ENCODE peak calls at places on chromosomes 5 and 9, in nine cellular contexts. S is ovary, W is psoas muscle, P is WTC11, Z is H1, I is epithelial cell of esophagus, C is fibroblast of pulmonary artery, H is choroid plexus epithelial cell, X is HFFc6. G is an unnamed sample.

GRCh38 chr9:116450378-116451139 is 236.5 kb upstream of the TRIM32 start:
- DNase-seq in S (no peak), W (no peak), P (no peak), Z (no peak), I (peak; percentile 14), C (peak; percentile 88), H (peak; percentile 90), X (peak; percentile 11), G (peak; percentile 25)

GRCh38 chr5:65184780-65185179 is 296.9 kb downstream of the ADAMTS6 start:
- DNase-seq in S (no peak), W (no peak), P (no peak), Z (no peak), I (no peak), C (no peak), H (peak; percentile 71), X (no peak), G (no peak)

GRCh38 chr9:6055213-6055612 is 39.8 kb upstream of the RANBP6 start:
- DNase-seq in S (peak; percentile 42), W (no peak), P (peak; percentile 30), Z (no peak), I (peak; percentile 98), C (peak; percentile 99), H (peak; percentile 98), X (peak; percentile 81), G (peak; percentile 24)

GRCh38 chr5:155794801-155795200 is 532.2 kb upstream of the SGCD start:
- DNase-seq in S (no peak), W (no peak), P (no peak), Z (no peak), I (peak; percentile 25), C (peak; percentile 2), H (peak; percentile 2), X (no peak), G (no peak)

GRCh38 chr9:126379661-126380365 is 53.2 kb downstream of the MVB12B start:
- DNase-seq in S (no peak), W (no peak), P (no peak), Z (no peak), I (peak; percentile 82), C (no peak), H (no peak), X (peak; percentile 8), G (no peak)

GRCh38 chr9:91905958-91906585 is 44.0 kb downstream of the ROR2 start:
- DNase-seq in S (no peak), W (no peak), P (no peak), Z (no peak), I (no peak), C (no peak), H (no peak), X (no peak), G (peak; percentile 54)

GRCh38 chr5:16774806-16775205 is 158.0 kb upstream of the RETREG1 start:
- DNase-seq in S (no peak), W (no peak), P (no peak), Z (no peak), I (no peak), C (no peak), H (peak; percentile 77), X (no peak), G (no peak)

GRCh38 chr5:139655727-139656271 is 7.7 kb downstream of the CXXC5 start:
- DNase-seq in S (no peak), W (peak; percentile 57), P (no peak), Z (no peak), I (no peak), C (no peak), H (peak; percentile 66), X (peak; percentile 37), G (no peak)

GRCh38 chr9:110041452-110041851 is 166.5 kb downstream of the C9orf152 start:
- DNase-seq in S (no peak), W (no peak), P (no peak), Z (peak; percentile 4), I (no peak), C (no peak), H (no peak), X (no peak), G (no peak)

GRCh38 chr9:99778308-99778707 is 43.4 kb upstream of the NR4A3 start:
- DNase-seq in S (no peak), W (no peak), P (no peak), Z (no peak), I (peak; percentile 84), C (peak; percentile 50), H (peak; percentile 94), X (peak; percentile 76), G (no peak)

GRCh38 chr9:119689879-119690278 is 320.6 kb upstream of the BRINP1 start:
- DNase-seq in S (no peak), W (no peak), P (peak; percentile 22), Z (no peak), I (peak; percentile 4), C (no peak), H (no peak), X (no peak), G (no peak)

GRCh38 chr9:117706421-117707150 is 2.4 kb downstream of the TLR4 start:
- DNase-seq in S (no peak), W (no peak), P (no peak), Z (no peak), I (no peak), C (peak; percentile 28), H (peak; percentile 43), X (peak; percentile 49), G (no peak)

GRCh38 chr5:15522141-15522540 is 22.2 kb downstream of the FBXL7 start:
- DNase-seq in S (no peak), W (no peak), P (no peak), Z (no peak), I (no peak), C (no peak), H (no peak), X (no peak), G (no peak)

GRCh38 chr9:22446589-22446949 is at the start of gene DMRTA1:
- DNase-seq in S (peak; percentile 58), W (peak; percentile 82), P (peak; percentile 81), Z (no peak), I (peak; percentile 89), C (peak; percentile 59), H (peak; percentile 81), X (no peak), G (peak; percentile 33)

DNA sequence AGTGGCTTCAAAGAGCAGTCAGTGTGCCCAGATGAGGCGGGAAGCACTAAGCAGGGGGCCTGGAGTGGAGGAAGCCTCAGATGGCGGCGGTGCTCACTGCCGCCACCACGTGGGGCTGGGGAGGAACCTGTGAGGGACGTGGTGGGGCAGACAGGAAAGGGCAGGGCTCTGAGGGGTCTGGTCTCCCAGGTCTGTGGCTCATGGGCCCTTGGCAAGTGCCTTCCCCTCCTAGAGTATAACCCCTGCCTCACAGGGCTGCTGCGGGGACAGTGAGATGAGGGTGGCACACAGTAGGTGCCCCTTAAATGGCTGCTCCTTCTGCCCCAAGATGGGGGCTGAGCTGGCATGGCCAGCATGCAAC is 26.6 kb downstream of the NR5A1 start:
- DNase-seq in S (no peak), W (no peak), P (peak; percentile 73), Z (peak; percentile 80), I (peak; percentile 37), C (peak; percentile 9), H (peak; percentile 44), X (no peak), G (peak; percentile 86)
- TF ChIP-seq CTCF in S (no peak), W (no peak), P (peak; percentile 27), Z (no peak), I (peak; percentile 48), C (peak; percentile 31), H (peak; percentile 63), X (peak; percentile 65), G (peak; percentile 45)

GRCh38 chr5:133546500-133546899 is 65.8 kb downstream of the FSTL4 start:
- DNase-seq in S (no peak), W (no peak), P (no peak), Z (no peak), I (no peak), C (no peak), H (no peak), X (no peak), G (no peak)
- TF ChIP-seq CTCF in S (no peak), W (no peak), P (no peak), Z (no peak), I (no peak), C (no peak), H (no peak), X (no peak), G (no peak)

DNA sequence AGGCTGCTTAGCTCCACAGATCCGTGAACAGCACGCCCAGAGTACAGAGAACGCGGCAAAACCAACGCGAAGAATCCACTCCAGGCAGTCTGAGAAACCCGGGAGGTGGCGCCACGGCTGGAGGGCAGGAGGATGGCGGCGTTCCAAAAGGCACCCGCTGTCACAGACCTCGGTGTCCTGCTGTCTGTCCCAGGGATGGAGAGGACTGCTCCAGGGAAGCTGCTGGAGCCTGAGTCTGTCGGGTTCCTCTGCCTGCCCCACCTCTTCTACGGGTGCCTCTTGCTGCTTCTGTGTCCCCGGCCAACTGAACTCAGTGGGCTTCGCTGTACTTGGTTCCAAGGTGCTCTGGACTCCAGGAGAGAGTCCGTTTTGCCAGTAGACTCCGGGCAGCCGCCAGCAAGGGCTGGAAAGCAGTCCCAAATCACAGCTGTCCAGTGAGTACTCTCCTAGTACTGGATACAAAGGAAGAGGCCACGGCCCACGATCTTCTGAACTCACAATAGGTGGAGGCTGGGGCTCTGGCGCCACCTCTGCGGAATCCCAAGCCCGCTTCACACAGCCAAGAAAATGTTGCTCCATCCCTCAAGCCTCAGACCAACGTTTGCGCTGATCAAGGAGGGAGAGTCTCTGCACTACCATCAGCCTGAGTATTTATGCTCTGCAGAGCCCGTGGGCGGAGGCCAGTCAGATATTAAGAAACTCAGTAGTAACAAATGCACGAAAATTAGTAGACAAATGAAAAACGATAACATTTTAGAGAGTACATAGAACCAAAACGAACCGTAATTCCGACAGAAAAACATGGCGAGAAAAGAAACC is 442 bp downstream of the ANXA2R start:
- DNase-seq in S (peak; percentile 52), W (peak; percentile 75), P (peak; percentile 53), Z (peak; percentile 74), I (peak; percentile 77), C (peak; percentile 92), H (peak; percentile 86), X (peak; percentile 16), G (no peak)
- TF ChIP-seq CTCF in S (no peak), W (peak; percentile 2), P (no peak), Z (no peak), I (peak; percentile 26), C (peak; percentile 11), H (peak; percentile 42), X (no peak), G (peak; percentile 34)

GRCh38 chr5:146049704-146050026 is 55.7 kb downstream of the PLAC8L1 start:
- DNase-seq in S (no peak), W (no peak), P (no peak), Z (no peak), I (no peak), C (no peak), H (no peak), X (no peak), G (no peak)
- TF ChIP-seq CTCF in S (no peak), W (no peak), P (no peak), Z (no peak), I (no peak), C (no peak), H (no peak), X (peak; percentile 49), G (no peak)

GRCh38 chr5:62720036-62720441 is 141.4 kb downstream of the LRRC70 start:
- DNase-seq in S (no peak), W (no peak), P (peak; percentile 63), Z (peak; percentile 59), I (peak; percentile 54), C (peak; percentile 17), H (peak; percentile 21), X (peak; percentile 23), G (peak; percentile 44)
- TF ChIP-seq CTCF in S (no peak), W (no peak), P (no peak), Z (peak; percentile 74), I (peak; percentile 53), C (peak; percentile 33), H (peak; percentile 38), X (peak; percentile 40), G (peak; percentile 24)